ENCODE peak calls at places on chromosomes 13 and 19, in ten cellular contexts. F is HFF-Myc, Q is BJ, W is B cell, J is GM12878, N is astrocyte of the spinal cord, O is HFFc6, M is endodermal cell, S is heart right ventricle, H is neural progenitor cell. B is an unnamed sample.

GRCh38 chr19:49913720-49914119 is 15.3 kb upstream of the ATF5 start:
- DNase-seq in F (no peak), Q (no peak), W (no peak), J (no peak), N (no peak), O (no peak), M (no peak), S (no peak), H (no peak), B (no peak)

GRCh38 chr13:85806553-85807175 is 7.4 kb upstream of the SLITRK6 start:
- DNase-seq in F (no peak), Q (no peak), W (no peak), J (no peak), N (peak), O (peak), M (no peak), S (no peak), H (peak), B (no peak)

GRCh38 chr19:51546650-51547396 is 15.4 kb upstream of the SIGLEC6 start:
- DNase-seq in F (no peak), Q (no peak), W (no peak), J (no peak), N (no peak), O (peak), M (no peak), S (no peak), H (no peak), B (no peak)

GRCh38 chr19:6066661-6067646 is 43.3 kb downstream of the RFX2 start:
- DNase-seq in F (no peak), Q (peak), W (no peak), J (no peak), N (peak), O (peak), M (peak), S (peak), H (peak), B (peak)

GRCh38 chr19:58476498-58477015 is 405 bp downstream of the ZNF446 start:
- DNase-seq in F (no peak), Q (no peak), W (no peak), J (no peak), N (peak), O (peak), M (no peak), S (peak), H (no peak), B (no peak)

GRCh38 chr19:7771072-7771471 is 8.0 kb downstream of the CLEC4M start:
- DNase-seq in F (no peak), Q (no peak), W (no peak), J (no peak), N (no peak), O (no peak), M (no peak), S (no peak), H (no peak), B (no peak)

GRCh38 chr19:40521276-40521675 is 54.5 kb downstream of the SPTBN4 start:
- DNase-seq in F (no peak), Q (no peak), W (no peak), J (no peak), N (peak), O (peak), M (no peak), S (no peak), H (no peak), B (no peak)

GRCh38 chr19:10712041-10712440 is 5.8 kb upstream of the DNM2 start:
- DNase-seq in F (no peak), Q (no peak), W (no peak), J (no peak), N (no peak), O (no peak), M (peak), S (no peak), H (no peak), B (no peak)

GRCh38 chr13:27607125-27607524 is 13.2 kb downstream of the LNX2 start:
- DNase-seq in F (peak), Q (peak), W (no peak), J (no peak), N (peak), O (peak), M (no peak), S (peak), H (no peak), B (no peak)

GRCh38 chr13:48904668-48905290 is 70.9 kb upstream of the FNDC3A start:
- DNase-seq in F (no peak), Q (no peak), W (no peak), J (no peak), N (no peak), O (no peak), M (no peak), S (no peak), H (no peak), B (no peak)

GRCh38 chr13:110210604-110210985 is 96.4 kb downstream of the COL4A1 start:
- DNase-seq in F (no peak), Q (no peak), W (no peak), J (no peak), N (no peak), O (no peak), M (no peak), S (no peak), H (no peak), B (no peak)

GRCh38 chr13:48233886-48234488 is 981 bp downstream of the ITM2B start:
- DNase-seq in F (no peak), Q (no peak), W (no peak), J (peak), N (peak), O (no peak), M (no peak), S (no peak), H (peak), B (no peak)

GRCh38 chr13:46354143-46355087 is 32.6 kb downstream of the RUBCNL start:
- DNase-seq in F (peak), Q (peak), W (no peak), J (peak), N (peak), O (peak), M (no peak), S (no peak), H (no peak), B (no peak)

GRCh38 chr13:53238241-53238640 is 209.6 kb downstream of the OLFM4 start:
- DNase-seq in F (no peak), Q (no peak), W (no peak), J (no peak), N (no peak), O (no peak), M (peak), S (no peak), H (peak), B (no peak)

GRCh38 chr13:108915634-108916497 is 286.5 kb downstream of the MYO16 start:
- DNase-seq in F (peak), Q (no peak), W (no peak), J (peak), N (peak), O (peak), M (peak), S (peak), H (no peak), B (peak)

GRCh38 chr19:36140289-36141038 is 598 bp downstream of the CAPNS1 start:
- DNase-seq in F (no peak), Q (no peak), W (peak), J (no peak), N (peak), O (no peak), M (peak), S (peak), H (peak), B (no peak)

GRCh38 chr19:3404324-3405260 is 38.2 kb downstream of the NFIC start:
- DNase-seq in F (peak), Q (peak), W (no peak), J (no peak), N (peak), O (peak), M (peak), S (peak), H (no peak), B (no peak)

GRCh38 chr19:6720369-6721112 is at the start of gene C3:
- DNase-seq in F (no peak), Q (no peak), W (no peak), J (no peak), N (no peak), O (peak), M (no peak), S (peak), H (no peak), B (no peak)

GRCh38 chr19:51737924-51738323 is 13.8 kb downstream of the FPR1 start:
- DNase-seq in F (no peak), Q (no peak), W (no peak), J (no peak), N (no peak), O (no peak), M (no peak), S (no peak), H (no peak), B (no peak)

GRCh38 chr19:6235031-6235951 is 44.5 kb downstream of the MLLT1 start:
- DNase-seq in F (no peak), Q (no peak), W (no peak), J (no peak), N (no peak), O (no peak), M (no peak), S (no peak), H (no peak), B (no peak)

GRCh38 chr13:108947551-108948030 is 318.2 kb downstream of the MYO16 start:
- DNase-seq in F (peak), Q (peak), W (no peak), J (no peak), N (peak), O (peak), M (no peak), S (no peak), H (no peak), B (no peak)

GRCh38 chr19:35433448-35433847 is 14.6 kb upstream of the FFAR2 start:
- DNase-seq in F (no peak), Q (no peak), W (no peak), J (no peak), N (no peak), O (no peak), M (no peak), S (no peak), H (no peak), B (no peak)

GRCh38 chr19:7257148-7258041 is 36.8 kb downstream of the INSR start:
- DNase-seq in F (peak), Q (no peak), W (no peak), J (no peak), N (no peak), O (peak), M (peak), S (peak), H (no peak), B (peak)

GRCh38 chr13:26011996-26012688 is 39.7 kb downstream of the SHISA2 start:
- DNase-seq in F (no peak), Q (no peak), W (peak), J (no peak), N (no peak), O (no peak), M (no peak), S (no peak), H (no peak), B (no peak)

GRCh38 chr19:6773323-6773931 is 919 bp downstream of the VAV1 start:
- DNase-seq in F (no peak), Q (no peak), W (peak), J (peak), N (no peak), O (no peak), M (peak), S (no peak), H (no peak), B (no peak)

GRCh38 chr13:78520425-78520824 is 82.9 kb downstream of the POU4F1 start:
- DNase-seq in F (no peak), Q (no peak), W (no peak), J (no peak), N (no peak), O (no peak), M (no peak), S (no peak), H (no peak), B (no peak)

GRCh38 chr19:29623726-29624488 is 17.8 kb downstream of the POP4 start:
- DNase-seq in F (no peak), Q (no peak), W (no peak), J (no peak), N (no peak), O (no peak), M (no peak), S (no peak), H (no peak), B (no peak)

GRCh38 chr19:42424712-42425131 is 2.5 kb downstream of the LIPE start:
- DNase-seq in F (no peak), Q (no peak), W (no peak), J (no peak), N (no peak), O (no peak), M (peak), S (no peak), H (peak), B (no peak)
- TF ChIP-seq CTCF in F (peak), Q (no peak), W (no peak), J (no peak), N (no peak), O (peak), M (peak), S (peak), H (peak), B (peak)

GRCh38 chr19:38932425-38933179 is 1.9 kb downstream of the MRPS12 start:
- DNase-seq in F (no peak), Q (no peak), W (peak), J (no peak), N (peak), O (no peak), M (peak), S (no peak), H (peak), B (no peak)
- TF ChIP-seq CTCF in F (peak), Q (peak), W (peak), J (peak), N (peak), O (peak), M (peak), S (peak), H (peak), B (peak)

DNA sequence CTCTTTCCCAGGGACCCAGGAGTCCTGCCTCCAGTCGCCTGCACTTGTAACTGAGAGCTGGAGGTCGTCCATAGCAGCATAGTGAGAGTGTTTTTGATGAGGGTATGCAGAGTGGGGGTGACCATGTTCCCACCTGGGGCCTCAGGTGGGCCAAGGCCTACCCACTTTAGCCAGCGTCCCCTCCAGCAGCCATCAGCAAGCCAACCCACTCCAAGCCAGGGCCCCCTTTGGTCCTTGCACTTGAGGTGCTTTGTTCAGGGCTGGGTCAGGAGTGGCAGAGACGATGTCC is 11.9 kb upstream of the SMG9 start:
- DNase-seq in F (no peak), Q (no peak), W (peak), J (no peak), N (no peak), O (no peak), M (no peak), S (no peak), H (no peak), B (no peak)
- TF ChIP-seq CTCF in F (no peak), Q (no peak), W (no peak), J (no peak), N (no peak), O (peak), M (no peak), S (no peak), H (no peak), B (no peak)

GRCh38 chr13:94950303-94950702 is 238.0 kb upstream of the SOX21 start:
- DNase-seq in F (no peak), Q (no peak), W (no peak), J (no peak), N (no peak), O (no peak), M (peak), S (no peak), H (peak), B (no peak)
- TF ChIP-seq CTCF in F (no peak), Q (no peak), W (no peak), J (no peak), N (peak), O (peak), M (peak), S (no peak), H (peak), B (no peak)

GRCh38 chr19:13884726-13885591 is 8.0 kb downstream of the NANOS3 start:
- DNase-seq in F (no peak), Q (no peak), W (no peak), J (no peak), N (no peak), O (no peak), M (no peak), S (no peak), H (no peak), B (no peak)

GRCh38 chr19:13881692-13882418 is 4.9 kb downstream of the NANOS3 start:
- DNase-seq in F (no peak), Q (no peak), W (peak), J (no peak), N (no peak), O (peak), M (no peak), S (no peak), H (peak), B (no peak)

GRCh38 chr19:13882419-13882795 is 5.5 kb downstream of the NANOS3 start:
- DNase-seq in F (no peak), Q (no peak), W (no peak), J (no peak), N (no peak), O (no peak), M (no peak), S (no peak), H (no peak), B (no peak)

GRCh38 chr19:13882841-13883240 is 5.9 kb downstream of the NANOS3 start:
- DNase-seq in F (no peak), Q (no peak), W (no peak), J (no peak), N (no peak), O (no peak), M (no peak), S (no peak), H (no peak), B (no peak)

GRCh38 chr19:13883665-13884064 is 6.7 kb downstream of the NANOS3 start:
- DNase-seq in F (no peak), Q (no peak), W (no peak), J (no peak), N (no peak), O (no peak), M (no peak), S (no peak), H (no peak), B (no peak)
- TF ChIP-seq CTCF in F (peak), Q (peak), W (no peak), J (no peak), N (peak), O (peak), M (peak), S (no peak), H (peak), B (no peak)

GRCh38 chr19:23420824-23421223 is 25.6 kb upstream of the ZNF91 start:
- DNase-seq in F (no peak), Q (no peak), W (no peak), J (no peak), N (no peak), O (no peak), M (no peak), S (no peak), H (no peak), B (no peak)
- TF ChIP-seq CTCF in F (no peak), Q (no peak), W (no peak), J (no peak), N (no peak), O (no peak), M (peak), S (no peak), H (no peak), B (no peak)